ENCODE peak calls at places on chromosomes 13 and 19, in five cellular contexts. B, K, P, Z and C are unnamed samples.
A peak's percentile ranks its signal among the peaks of the same experiment; 100 is the strongest.

GRCh38 chr19:11464333-11465265 is 16.2 kb downstream of the ELAVL3 start:
- DNase-seq in B (no peak), K (no peak), P (no peak), Z (no peak), C (no peak)

GRCh38 chr13:66853559-66853958 is 376.6 kb downstream of the PCDH9 start:
- DNase-seq in B (no peak), K (no peak), P (no peak), Z (no peak), C (peak; percentile 29)

GRCh38 chr13:111510502-111511218 is 190.2 kb downstream of the TEX29 start:
- DNase-seq in B (no peak), K (no peak), P (no peak), Z (no peak), C (no peak)

GRCh38 chr13:109494955-109495354 is 291.4 kb downstream of the IRS2 start:
- DNase-seq in B (no peak), K (no peak), P (no peak), Z (no peak), C (peak; percentile 8)

GRCh38 chr19:55225415-55225958 is 3.1 kb downstream of the TMEM86B start:
- DNase-seq in B (no peak), K (no peak), P (no peak), Z (no peak), C (no peak)

GRCh38 chr13:68051910-68052309 is 821.8 kb upstream of the PCDH9 start:
- DNase-seq in B (no peak), K (no peak), P (no peak), Z (no peak), C (no peak)

GRCh38 chr19:13930402-13930801 is 7.8 kb downstream of the PODNL1 start:
- DNase-seq in B (no peak), K (no peak), P (no peak), Z (no peak), C (no peak)

GRCh38 chr19:38506375-38506722 is 72.9 kb downstream of the RYR1 start:
- DNase-seq in B (no peak), K (no peak), P (no peak), Z (no peak), C (no peak)

GRCh38 chr19:55519461-55520311 is 17.2 kb downstream of the SBK2 start:
- DNase-seq in B (peak; percentile 54), K (no peak), P (no peak), Z (no peak), C (peak; percentile 39)

GRCh38 chr13:51643882-51644281 is 59.6 kb downstream of the WDFY2 start:
- DNase-seq in B (peak; percentile 59), K (peak; percentile 77), P (no peak), Z (no peak), C (peak; percentile 86)

GRCh38 chr19:29714953-29715694 is at the start of gene C19orf12:
- DNase-seq in B (peak; percentile 64), K (no peak), P (peak; percentile 53), Z (peak; percentile 67), C (peak; percentile 44)

GRCh38 chr13:105343134-105343806 is 1192.2 kb downstream of the EFNB2 start:
- DNase-seq in B (peak; percentile 83), K (no peak), P (no peak), Z (no peak), C (peak; percentile 6)

GRCh38 chr19:43624933-43625332 is 5.5 kb upstream of the ZNF428 start:
- DNase-seq in B (no peak), K (no peak), P (peak; percentile 21), Z (peak; percentile 58), C (peak; percentile 23)

GRCh38 chr13:23753523-23753922 is 135.7 kb downstream of the MIPEP start:
- DNase-seq in B (peak; percentile 5), K (peak; percentile 21), P (no peak), Z (no peak), C (peak; percentile 51)

GRCh38 chr13:78875792-78876580 is 217.0 kb upstream of the OBI1 start:
- DNase-seq in B (no peak), K (no peak), P (no peak), Z (no peak), C (peak; percentile 23)

GRCh38 chr19:30662211-30662861 is 290.2 kb downstream of the ZNF536 start:
- DNase-seq in B (no peak), K (no peak), P (no peak), Z (peak; percentile 70), C (no peak)

GRCh38 chr19:4547303-4548237 is 7.7 kb upstream of the LRG1 start:
- DNase-seq in B (no peak), K (no peak), P (no peak), Z (peak; percentile 91), C (peak; percentile 54)

GRCh38 chr13:45700971-45701900 is 884 bp upstream of the CBY2 start:
- DNase-seq in B (no peak), K (no peak), P (no peak), Z (no peak), C (no peak)

GRCh38 chr19:47459477-47459876 is 12.2 kb downstream of the SLC8A2 start:
- DNase-seq in B (no peak), K (no peak), P (no peak), Z (no peak), C (no peak)

GRCh38 chr13:26653310-26653709 is 95.8 kb downstream of the WASF3 start:
- DNase-seq in B (no peak), K (no peak), P (no peak), Z (no peak), C (peak; percentile 28)

GRCh38 chr13:37457594-37457993 is 141.0 kb downstream of the POSTN start:
- DNase-seq in B (no peak), K (no peak), P (no peak), Z (no peak), C (peak; percentile 32)

GRCh38 chr13:98652721-98653470 is 76.0 kb upstream of the STK24 start:
- DNase-seq in B (no peak), K (no peak), P (no peak), Z (peak; percentile 5), C (no peak)

GRCh38 chr19:53082929-53083328 is 20.3 kb downstream of the ZNF160 start:
- DNase-seq in B (no peak), K (no peak), P (no peak), Z (no peak), C (no peak)

GRCh38 chr19:58547323-58548312 is 3.8 kb downstream of the TRIM28 start:
- DNase-seq in B (no peak), K (no peak), P (no peak), Z (no peak), C (no peak)

GRCh38 chr13:43725460-43725859 is 61.3 kb downstream of the ENOX1 start:
- DNase-seq in B (no peak), K (no peak), P (no peak), Z (no peak), C (no peak)

GRCh38 chr19:15378529-15379082 is 981 bp downstream of the AKAP8 start:
- DNase-seq in B (peak; percentile 62), K (no peak), P (no peak), Z (peak; percentile 56), C (peak; percentile 63)

GRCh38 chr13:94267581-94267980 is 211.9 kb downstream of the DCT start:
- DNase-seq in B (no peak), K (no peak), P (no peak), Z (no peak), C (no peak)

GRCh38 chr13:110057052-110057451 is 249.9 kb downstream of the COL4A1 start:
- DNase-seq in B (no peak), K (no peak), P (no peak), Z (no peak), C (no peak)

GRCh38 chr19:15469513-15470297 is 5.4 kb upstream of the RASAL3 start:
- DNase-seq in B (no peak), K (no peak), P (no peak), Z (no peak), C (no peak)